ENCODE peak calls at places on chromosomes 16 and 17, in nine cellular contexts. R is lower leg skin; S is heart right ventricle; E is posterior vena cava; V is uterus; F is putamen; I is cardiac fibroblast; U is hepatocyte; Q is activated CD4-positive, alpha-beta T cell treated with anti-CD3 and anti-CD28 coated beads for 48 hours. N is an unnamed sample.

GRCh38 chr16:81616321-81617020 is 162.6 kb upstream of the PLCG2 start:
- DNase-seq in I (peak; percentile 52), S (peak; percentile 70), E (no peak), U (peak; percentile 76), R (no peak), F (no peak), Q (peak; percentile 81), V (peak; percentile 43), N (peak; percentile 82)

GRCh38 chr16:49499018-49499785 is 125.6 kb downstream of the C16orf78 start:
- DNase-seq in I (no peak), E (peak; percentile 62), U (no peak), S (no peak), R (peak; percentile 73), V (peak; percentile 8), Q (no peak), F (no peak), N (no peak)

GRCh38 chr17:80959330-80960036 is 32.2 kb upstream of the CHMP6 start:
- DNase-seq in E (peak; percentile 96), F (peak; percentile 48), V (peak; percentile 93), R (peak; percentile 91), U (no peak), Q (no peak), I (peak; percentile 39), S (peak; percentile 89), N (peak; percentile 92)

GRCh38 chr17:65430209-65430833 is 131.1 kb downstream of the AXIN2 start:
- DNase-seq in I (no peak), V (no peak), S (peak; percentile 4), U (no peak), E (no peak), F (no peak), Q (no peak), R (no peak), N (peak; percentile 46)

GRCh38 chr16:30085247-30085646 is 6.5 kb downstream of the TBX6 start:
- DNase-seq in I (no peak), Q (no peak), F (no peak), S (no peak), E (no peak), U (no peak), V (no peak), R (no peak), N (no peak)

GRCh38 chr17:13337864-13338371 is 263.8 kb downstream of the HS3ST3A1 start:
- DNase-seq in Q (no peak), R (no peak), F (no peak), S (peak; percentile 29), I (peak; percentile 88), U (peak; percentile 67), E (no peak), V (no peak), N (no peak)

GRCh38 chr16:86306811-86307517 is 203.4 kb upstream of the FOXF1 start:
- DNase-seq in V (no peak), U (no peak), I (peak; percentile 78), S (no peak), Q (no peak), E (no peak), F (no peak), R (no peak), N (no peak)

GRCh38 chr17:81189670-81190530 is 23.9 kb upstream of the AATK start:
- DNase-seq in S (no peak), V (no peak), I (no peak), Q (no peak), F (peak; percentile 21), E (no peak), R (no peak), U (no peak), N (no peak)

GRCh38 chr17:71229036-71229435 is 891.8 kb upstream of the SOX9 start:
- DNase-seq in V (no peak), I (no peak), S (no peak), U (no peak), R (no peak), E (no peak), Q (no peak), F (no peak), N (no peak)

GRCh38 chr17:71600137-71600789 is 520.6 kb upstream of the SOX9 start:
- DNase-seq in U (no peak), I (peak; percentile 5), S (no peak), E (no peak), F (no peak), R (no peak), Q (no peak), V (no peak), N (no peak)

GRCh38 chr17:51322390-51323029 is 62.2 kb downstream of the UTP18 start:
- DNase-seq in F (no peak), S (no peak), V (no peak), I (peak; percentile 54), U (peak; percentile 55), E (no peak), Q (no peak), R (no peak), N (no peak)

GRCh38 chr16:55035037-55035436 is 104.4 kb downstream of the IRX5 start:
- DNase-seq in R (no peak), I (peak; percentile 12), U (peak; percentile 61), E (no peak), V (no peak), S (no peak), F (no peak), Q (peak; percentile 61), N (peak; percentile 48)